ENCODE peak calls at places on chromosome 21, in four cellular contexts. N is brain microvascular endothelial cell, W is Peyer's patch, M is right cardiac atrium. G is an unnamed sample.

GRCh38 chr21:21963911-21964310 is 965.7 kb downstream of the NCAM2 start:
- DNase-seq in N (no peak), W (no peak), M (no peak), G (no peak)

GRCh38 chr21:45055861-45056260 is 18.5 kb upstream of the ADARB1 start:
- DNase-seq in N (no peak), W (no peak), M (no peak), G (no peak)

GRCh38 chr21:29148535-29148934 is 18.1 kb downstream of the MAP3K7CL start:
- DNase-seq in N (no peak), W (no peak), M (no peak), G (no peak)

GRCh38 chr21:26555554-26555953 is 17.5 kb downstream of the CYYR1 start:
- DNase-seq in N (no peak), W (no peak), M (no peak), G (no peak)

GRCh38 chr21:33441489-33442477 is 38.0 kb downstream of the TMEM50B start:
- DNase-seq in N (peak), W (no peak), M (peak), G (no peak)

GRCh38 chr21:39660596-39660995 is 47.9 kb downstream of the B3GALT5 start:
- DNase-seq in N (peak), W (no peak), M (peak), G (peak)

GRCh38 chr21:32674731-32675130 is 53.1 kb downstream of the SYNJ1 start:
- DNase-seq in N (no peak), W (no peak), M (no peak), G (no peak)

GRCh38 chr21:29649370-29649963 is 290.3 kb downstream of the GRIK1 start:
- DNase-seq in N (no peak), W (no peak), M (no peak), G (no peak)

GRCh38 chr21:33944185-33944763 is 28.7 kb upstream of the ATP5PO start:
- DNase-seq in N (no peak), W (no peak), M (no peak), G (no peak)

GRCh38 chr21:16125274-16125673 is 395.5 kb downstream of the USP25 start:
- DNase-seq in N (no peak), W (no peak), M (no peak), G (no peak)
- H3K4me3 ChIP-seq in N (no peak), W (no peak), M (no peak), G (no peak)

DNA sequence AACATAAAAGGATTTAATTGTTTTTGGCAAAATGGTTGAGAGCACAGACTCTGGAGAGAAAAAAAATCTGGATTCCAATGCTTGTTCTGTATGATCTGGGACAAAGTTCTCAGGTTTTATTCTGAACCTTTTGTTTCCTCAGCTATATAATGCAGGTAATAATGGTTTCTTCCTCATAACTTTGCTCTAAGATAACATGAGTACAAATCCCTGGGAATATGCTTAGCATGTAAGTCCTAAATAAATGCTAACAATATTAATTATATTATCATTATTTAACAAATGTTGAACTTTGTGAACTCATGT is 44.5 kb downstream of the RBM11 start:
- DNase-seq in N (no peak), W (no peak), M (no peak), G (no peak)
- H3K27ac ChIP-seq in N (no peak), W (peak), M (no peak), G (no peak)

GRCh38 chr21:43287111-43287973 is 118.5 kb downstream of the CRYAA start:
- DNase-seq in N (no peak), W (no peak), M (peak), G (no peak)
- H3K4me3 ChIP-seq in N (no peak), W (no peak), M (no peak), G (no peak)

GRCh38 chr21:30818837-30819236 is 5.8 kb upstream of the KRTAP8-1 start:
- DNase-seq in N (no peak), W (no peak), M (no peak), G (no peak)
- H3K27ac ChIP-seq in N (no peak), W (no peak), M (no peak), G (no peak)

GRCh38 chr21:42222386-42222785 is 3.4 kb downstream of the ABCG1 start:
- DNase-seq in N (no peak), W (no peak), M (no peak), G (peak)
- H3K4me3 ChIP-seq in N (no peak), W (no peak), M (no peak), G (no peak)

GRCh38 chr21:46550511-46550941 is 54.4 kb downstream of the S100B start:
- DNase-seq in N (no peak), W (no peak), M (no peak), G (peak)

GRCh38 chr21:46552865-46553379 is 52.0 kb downstream of the S100B start:
- DNase-seq in N (no peak), W (no peak), M (no peak), G (peak)

GRCh38 chr21:46552274-46552673 is 52.6 kb downstream of the S100B start:
- DNase-seq in N (no peak), W (no peak), M (no peak), G (peak)

GRCh38 chr21:46549650-46550049 is 55.2 kb downstream of the S100B start:
- DNase-seq in N (no peak), W (no peak), M (no peak), G (peak)

GRCh38 chr21:46551636-46552241 is 53.1 kb downstream of the S100B start:
- DNase-seq in N (no peak), W (no peak), M (no peak), G (peak)
- H3K27ac ChIP-seq in N (no peak), W (peak), M (no peak), G (no peak)

GRCh38 chr21:41475714-41476405 is 32.1 kb downstream of the TMPRSS2 start:
- DNase-seq in N (no peak), W (peak), M (no peak), G (no peak)

GRCh38 chr21:41465176-41465781 is 39.2 kb downstream of the MX1 start:
- DNase-seq in N (no peak), W (peak), M (no peak), G (no peak)

GRCh38 chr21:41466024-41466820 is 40.2 kb downstream of the MX1 start:
- DNase-seq in N (no peak), W (peak), M (no peak), G (no peak)

GRCh38 chr21:41472769-41473548 is 35.0 kb downstream of the TMPRSS2 start:
- DNase-seq in N (no peak), W (peak), M (no peak), G (no peak)

GRCh38 chr21:41470054-41470453 is 37.9 kb downstream of the TMPRSS2 start:
- DNase-seq in N (no peak), W (peak), M (no peak), G (no peak)
- H3K4me3 ChIP-seq in N (no peak), W (no peak), M (no peak), G (no peak)

GRCh38 chr21:36040389-36040788 is 19.9 kb downstream of the SETD4 start:
- DNase-seq in N (no peak), W (no peak), M (no peak), G (no peak)
- H3K27ac ChIP-seq in N (no peak), W (no peak), M (no peak), G (no peak)

GRCh38 chr21:41691205-41692203 is 75.3 kb downstream of the RIPK4 start:
- DNase-seq in N (no peak), W (no peak), M (no peak), G (no peak)
- H3K4me3 ChIP-seq in N (no peak), W (no peak), M (no peak), G (no peak)